ENCODE peak calls at places on chromosomes 4 and X, in ten cellular contexts. X is left colon; O is WTC11; K is GM06990; M is stimulated activated naive CD4-positive, alpha-beta T cell; D is activated T-helper 2 cell treated with anti-CD3 and anti-CD28 coated beads, Interferon-gamma antibody, Interleukin-2, Interleukin-4, amounts not matched to agents 10 μg/mL and 5 μg/mL and 100 μg/mL, durations not matched to agents 14 hours and 24 hours and 36 hours; A is AG08395; H is EH; W is T-helper 17 cell; J is T-helper 2 cell treated with Interferon-gamma antibody and Interleukin-4, amounts not matched to agents 5 μg/mL and 100 μg/mL, for 36 hours. Q is an unnamed sample.

GRCh38 chr4:105741548-105741947 is 33.0 kb downstream of the GSTCD start:
- DNase-seq in X (no peak), O (no peak), K (no peak), M (no peak), D (no peak), A (no peak), H (peak; percentile 37), W (no peak), J (no peak), Q (no peak)

GRCh38 chr4:54852061-54852460 is 194.3 kb downstream of the KIT start:
- DNase-seq in X (no peak), O (no peak), K (no peak), M (no peak), D (no peak), A (no peak), H (no peak), W (no peak), J (no peak), Q (no peak)

GRCh38 chrX:39936886-39937770 is 160.6 kb downstream of the BCOR start:
- DNase-seq in X (no peak), O (no peak), K (no peak), M (no peak), D (no peak), A (no peak), H (no peak), W (no peak), J (no peak), Q (no peak)

GRCh38 chr4:54322817-54323417 is 93.8 kb downstream of the PDGFRA start:
- DNase-seq in X (peak; percentile 69), O (peak; percentile 86), K (peak; percentile 18), M (no peak), D (peak; percentile 31), A (peak; percentile 81), H (peak; percentile 73), W (no peak), J (peak; percentile 24), Q (peak; percentile 55)

GRCh38 chr4:123750044-123750443 is 353.4 kb downstream of the SPRY1 start:
- DNase-seq in X (no peak), O (peak; percentile 44), K (no peak), M (no peak), D (no peak), A (no peak), H (no peak), W (no peak), J (no peak), Q (peak; percentile 20)

GRCh38 chrX:72395252-72395651 is 89.5 kb upstream of the CITED1 start:
- DNase-seq in X (no peak), O (no peak), K (no peak), M (no peak), D (no peak), A (no peak), H (peak; percentile 3), W (no peak), J (no peak), Q (no peak)

GRCh38 chr4:122602277-122603142 is 18.4 kb downstream of the IL21 start:
- DNase-seq in X (no peak), O (no peak), K (peak; percentile 13), M (no peak), D (no peak), A (peak; percentile 47), H (peak; percentile 66), W (no peak), J (no peak), Q (no peak)

GRCh38 chr4:70183168-70183939 is 12.2 kb upstream of the ODAM start:
- DNase-seq in X (peak; percentile 12), O (peak; percentile 35), K (peak; percentile 0), M (no peak), D (no peak), A (no peak), H (no peak), W (no peak), J (no peak), Q (peak; percentile 63)

GRCh38 chrX:131068945-131069719 is 11.0 kb downstream of the ARHGAP36 start:
- DNase-seq in X (no peak), O (peak; percentile 83), K (peak; percentile 24), M (no peak), D (no peak), A (peak; percentile 6), H (peak; percentile 1), W (no peak), J (no peak), Q (no peak)

GRCh38 chr4:21202959-21203358 is 502.7 kb downstream of the PACRGL start:
- DNase-seq in X (no peak), O (no peak), K (no peak), M (no peak), D (no peak), A (no peak), H (no peak), W (no peak), J (no peak), Q (no peak)

GRCh38 chr4:1010522-1011021 is 854 bp upstream of the FGFRL1 start:
- DNase-seq in X (peak; percentile 69), O (peak; percentile 40), K (peak; percentile 61), M (peak; percentile 70), D (peak; percentile 76), A (peak; percentile 82), H (peak; percentile 89), W (peak; percentile 42), J (peak; percentile 80), Q (no peak)

GRCh38 chr4:140048419-140049022 is 105.5 kb downstream of the MAML3 start:
- DNase-seq in X (no peak), O (no peak), K (no peak), M (no peak), D (no peak), A (no peak), H (no peak), W (no peak), J (no peak), Q (no peak)

GRCh38 chr4:185096032-185096653 is 46.9 kb upstream of the SLC25A4 start:
- DNase-seq in X (peak; percentile 34), O (no peak), K (no peak), M (no peak), D (no peak), A (peak; percentile 48), H (peak; percentile 44), W (no peak), J (no peak), Q (peak; percentile 13)

GRCh38 chr4:60201052-60201673 is 999.0 kb upstream of the ADGRL3 start:
- DNase-seq in X (peak; percentile 48), O (peak; percentile 48), K (peak; percentile 7), M (no peak), D (no peak), A (peak; percentile 31), H (peak; percentile 55), W (no peak), J (no peak), Q (peak; percentile 1)

GRCh38 chr4:118034061-118034785 is at the start of gene NDST3:
- DNase-seq in X (peak; percentile 39), O (peak; percentile 69), K (no peak), M (no peak), D (no peak), A (peak; percentile 52), H (peak; percentile 73), W (no peak), J (peak; percentile 5), Q (peak; percentile 82)

GRCh38 chr4:174199735-174200134 is 83.7 kb downstream of the FBXO8 start:
- DNase-seq in X (no peak), O (no peak), K (no peak), M (no peak), D (no peak), A (no peak), H (no peak), W (no peak), J (no peak), Q (no peak)

GRCh38 chr4:57109847-57110634 is at the start of gene IGFBP7:
- DNase-seq in X (peak; percentile 46), O (peak; percentile 28), K (peak; percentile 9), M (no peak), D (no peak), A (peak; percentile 90), H (peak; percentile 80), W (no peak), J (no peak), Q (peak; percentile 40)